ENCODE peak calls at places on chromosome 1, in nine cellular contexts. T, I, K, O, H, R, G, Y and B are unnamed samples.

GRCh38 chr1:220791287-220791686 is 4.6 kb downstream of the MTARC1 start:
- DNase-seq in I (no peak), K (no peak), H (peak), O (peak), R (no peak), T (no peak), Y (no peak), G (no peak), B (no peak)

GRCh38 chr1:156091610-156092009 is 9.3 kb upstream of the MEX3A start:
- DNase-seq in I (no peak), T (no peak), K (no peak), G (no peak), H (no peak), O (no peak), R (no peak), Y (no peak), B (no peak)

GRCh38 chr1:110875216-110875731 is 2.3 kb downstream of the CD53 start:
- DNase-seq in G (no peak), R (no peak), T (no peak), H (no peak), O (no peak), I (peak), Y (peak), K (no peak), B (peak)

GRCh38 chr1:202045699-202046098 is 35.3 kb downstream of the ELF3 start:
- DNase-seq in T (no peak), H (no peak), Y (no peak), O (peak), I (no peak), K (no peak), R (no peak), G (no peak), B (no peak)

GRCh38 chr1:68232354-68233148 is at the start of gene WLS:
- DNase-seq in G (no peak), T (no peak), Y (no peak), O (peak), K (peak), R (peak), H (peak), I (no peak), B (no peak)

GRCh38 chr1:1137256-1138045 is 21.6 kb upstream of the C1orf159 start:
- DNase-seq in I (no peak), H (no peak), G (peak), Y (peak), R (peak), T (no peak), K (no peak), O (peak), B (no peak)

GRCh38 chr1:161427733-161428516 is 60.2 kb upstream of the CFAP126 start:
- DNase-seq in R (no peak), K (peak), T (no peak), Y (peak), O (no peak), H (no peak), G (no peak), I (no peak), B (no peak)

GRCh38 chr1:210251680-210252490 is 19.3 kb downstream of the SERTAD4 start:
- DNase-seq in R (peak), H (no peak), Y (no peak), G (peak), K (peak), O (peak), T (no peak), I (no peak), B (no peak)

GRCh38 chr1:24801169-24801568 is 55.9 kb downstream of the CLIC4 start:
- DNase-seq in T (no peak), H (no peak), R (no peak), I (no peak), K (no peak), O (no peak), G (no peak), Y (no peak), B (no peak)

GRCh38 chr1:28244549-28245251 is 8.8 kb downstream of the ATP5IF1 start:
- DNase-seq in R (no peak), K (no peak), Y (no peak), T (no peak), I (no peak), O (no peak), H (no peak), G (peak), B (no peak)

GRCh38 chr1:234589854-234590620 is 19.9 kb downstream of the IRF2BP2 start:
- DNase-seq in R (peak), H (no peak), O (no peak), Y (no peak), I (no peak), T (no peak), G (no peak), K (no peak), B (no peak)

GRCh38 chr1:181173761-181174371 is 85.4 kb downstream of the IER5 start:
- DNase-seq in R (no peak), T (peak), G (no peak), O (no peak), I (no peak), K (no peak), H (no peak), Y (no peak), B (no peak)